ENCODE peak calls at places on chromosomes 7 and 10, in six cellular contexts. O is IMR-90, B is stomach, G is transverse colon, I is testis, C is HCT116. W is an unnamed sample.

GRCh38 chr10:45640049-45640448 is 32.5 kb downstream of the ZFAND4 start:
- DNase-seq in O (no peak), B (no peak), G (no peak), I (no peak), C (no peak), W (no peak)

GRCh38 chr10:125083576-125083920 is 76.8 kb downstream of the CTBP2 start:
- DNase-seq in O (peak; percentile 97), B (peak; percentile 55), G (no peak), I (peak; percentile 40), C (no peak), W (no peak)

GRCh38 chr10:124027306-124028050 is 65.9 kb downstream of the CHST15 start:
- DNase-seq in O (no peak), B (no peak), G (no peak), I (no peak), C (no peak), W (no peak)

GRCh38 chr10:98205351-98205750 is 62.6 kb downstream of the LOXL4 start:
- DNase-seq in O (no peak), B (no peak), G (no peak), I (no peak), C (no peak), W (no peak)

GRCh38 chr7:43779032-43779812 is 20.7 kb downstream of the BLVRA start:
- DNase-seq in O (no peak), B (no peak), G (no peak), I (no peak), C (no peak), W (no peak)

GRCh38 chr10:31769564-31769963 is 159.1 kb downstream of the ARHGAP12 start:
- DNase-seq in O (peak; percentile 87), B (no peak), G (no peak), I (no peak), C (no peak), W (no peak)

GRCh38 chr7:83271212-83272099 is 108.8 kb upstream of the PCLO start:
- DNase-seq in O (peak; percentile 19), B (no peak), G (no peak), I (peak; percentile 22), C (peak; percentile 26), W (no peak)

GRCh38 chr10:70693619-70694286 is 21.4 kb downstream of the ADAMTS14 start:
- DNase-seq in O (peak; percentile 58), B (no peak), G (no peak), I (peak; percentile 22), C (no peak), W (no peak)

GRCh38 chr10:70478191-70479160 is at the start of gene PALD1:
- DNase-seq in O (no peak), B (peak; percentile 44), G (peak; percentile 65), I (peak; percentile 62), C (peak; percentile 48), W (peak; percentile 54)

GRCh38 chr10:32065871-32066270 is 9.6 kb upstream of the KIF5B start:
- DNase-seq in O (peak; percentile 76), B (no peak), G (no peak), I (no peak), C (no peak), W (no peak)

GRCh38 chr10:6259153-6259552 is 56.4 kb downstream of the PFKFB3 start:
- DNase-seq in O (no peak), B (no peak), G (no peak), I (no peak), C (no peak), W (no peak)

GRCh38 chr7:95472521-95473160 is 13.1 kb upstream of the ASB4 start:
- DNase-seq in O (peak; percentile 3), B (no peak), G (no peak), I (no peak), C (no peak), W (no peak)

GRCh38 chr7:157495594-157495993 is 158.8 kb downstream of the DNAJB6 start:
- DNase-seq in O (no peak), B (peak; percentile 20), G (no peak), I (no peak), C (no peak), W (no peak)

GRCh38 chr10:109972372-109973001 is 35.3 kb upstream of the ADD3 start:
- DNase-seq in O (no peak), B (no peak), G (no peak), I (no peak), C (no peak), W (no peak)

GRCh38 chr10:69738071-69738470 is 63.6 kb upstream of the COL13A1 start:
- DNase-seq in O (no peak), B (no peak), G (no peak), I (no peak), C (no peak), W (no peak)

GRCh38 chr7:816751-817671 is 15.3 kb upstream of the SUN1 start:
- DNase-seq in O (no peak), B (no peak), G (peak; percentile 37), I (peak; percentile 28), C (no peak), W (no peak)

GRCh38 chr7:82818091-82818620 is 344.5 kb downstream of the PCLO start:
- DNase-seq in O (no peak), B (no peak), G (no peak), I (no peak), C (no peak), W (no peak)

GRCh38 chr7:105715528-105715927 is 134.2 kb upstream of the EFCAB10 start:
- DNase-seq in O (no peak), B (no peak), G (no peak), I (no peak), C (no peak), W (no peak)

GRCh38 chr7:114298011-114298410 is 116.6 kb upstream of the FOXP2 start:
- DNase-seq in O (no peak), B (no peak), G (no peak), I (no peak), C (no peak), W (no peak)

GRCh38 chr10:89283988-89284475 is 17.8 kb upstream of the IFIT2 start:
- DNase-seq in O (peak; percentile 81), B (no peak), G (peak; percentile 28), I (peak; percentile 65), C (no peak), W (no peak)

GRCh38 chr7:33748793-33749192 is 156.5 kb upstream of the BMPER start:
- DNase-seq in O (no peak), B (no peak), G (no peak), I (peak; percentile 36), C (no peak), W (no peak)

GRCh38 chr7:24756545-24756988 is 697 bp downstream of the GSDME start:
- DNase-seq in O (peak; percentile 53), B (no peak), G (no peak), I (peak; percentile 61), C (no peak), W (no peak)

GRCh38 chr10:29482591-29483421 is 152.0 kb downstream of the SVIL start:
- DNase-seq in O (peak; percentile 76), B (no peak), G (no peak), I (peak; percentile 45), C (no peak), W (no peak)

GRCh38 chr7:64098-64521 is 128.3 kb upstream of the FAM20C start:
- DNase-seq in O (peak; percentile 74), B (peak; percentile 52), G (peak; percentile 53), I (peak; percentile 89), C (peak; percentile 21), W (peak; percentile 27)

GRCh38 chr7:4208586-4208985 is 473.5 kb upstream of the FOXK1 start:
- DNase-seq in O (no peak), B (no peak), G (no peak), I (no peak), C (no peak), W (no peak)

GRCh38 chr7:4210821-4211220 is 471.3 kb upstream of the FOXK1 start:
- DNase-seq in O (no peak), B (no peak), G (no peak), I (no peak), C (no peak), W (no peak)

GRCh38 chr7:4208086-4208485 is 474.0 kb upstream of the FOXK1 start:
- DNase-seq in O (no peak), B (no peak), G (no peak), I (no peak), C (no peak), W (no peak)

GRCh38 chr7:4209966-4210365 is 472.1 kb upstream of the FOXK1 start:
- DNase-seq in O (no peak), B (no peak), G (no peak), I (no peak), C (no peak), W (no peak)

GRCh38 chr7:4209126-4209525 is 473.0 kb upstream of the FOXK1 start:
- DNase-seq in O (no peak), B (no peak), G (no peak), I (no peak), C (no peak), W (no peak)
- H3K9me3 ChIP-seq in O (peaks cover 24% of the 10 kb centered on the region), B (no peaks in the 10 kb centered on the region), G (no peaks in the 10 kb centered on the region), I (no peaks in the 10 kb centered on the region), C (no peaks in the 10 kb centered on the region), W (no peaks in the 10 kb centered on the region)

DNA sequence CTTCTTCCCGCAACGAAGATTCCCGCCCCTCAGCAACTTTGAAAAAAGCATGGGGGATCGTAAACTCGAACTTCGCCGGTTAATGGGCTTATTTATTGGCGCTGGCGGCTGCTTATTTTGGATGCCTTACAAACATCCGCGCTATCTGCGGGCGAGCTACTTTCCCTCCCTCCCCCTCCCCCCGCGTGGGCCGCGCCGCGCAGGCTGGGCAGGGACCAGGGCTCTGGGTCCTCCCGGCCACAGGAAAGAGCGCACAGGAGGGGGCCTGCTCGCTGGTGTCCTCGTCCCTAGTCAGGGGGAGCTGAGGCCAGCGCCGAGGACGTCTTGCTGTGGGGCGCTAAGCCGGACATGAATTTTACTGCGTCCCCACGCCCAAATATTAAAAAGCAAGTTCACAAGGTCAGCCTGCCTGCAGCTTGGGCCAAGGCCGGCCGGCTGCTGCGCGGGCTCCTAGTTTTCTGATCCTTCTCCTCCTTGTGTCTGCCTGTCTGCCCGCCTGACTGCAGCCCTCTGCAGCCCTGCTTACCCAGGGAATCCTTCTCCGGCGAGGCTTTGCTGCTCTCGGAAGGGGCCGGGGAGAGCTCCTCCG is 1.2 kb downstream of the HOXA10 start:
- DNase-seq in O (no peak), B (peak; percentile 20), G (peak; percentile 80), I (no peak), C (no peak), W (peak; percentile 89)
- TF ChIP-seq POLR2A in O (no peak), B (no peak), G (peak; percentile 60), I (no peak), C (peak; percentile 17), W (peak; percentile 68)

DNA sequence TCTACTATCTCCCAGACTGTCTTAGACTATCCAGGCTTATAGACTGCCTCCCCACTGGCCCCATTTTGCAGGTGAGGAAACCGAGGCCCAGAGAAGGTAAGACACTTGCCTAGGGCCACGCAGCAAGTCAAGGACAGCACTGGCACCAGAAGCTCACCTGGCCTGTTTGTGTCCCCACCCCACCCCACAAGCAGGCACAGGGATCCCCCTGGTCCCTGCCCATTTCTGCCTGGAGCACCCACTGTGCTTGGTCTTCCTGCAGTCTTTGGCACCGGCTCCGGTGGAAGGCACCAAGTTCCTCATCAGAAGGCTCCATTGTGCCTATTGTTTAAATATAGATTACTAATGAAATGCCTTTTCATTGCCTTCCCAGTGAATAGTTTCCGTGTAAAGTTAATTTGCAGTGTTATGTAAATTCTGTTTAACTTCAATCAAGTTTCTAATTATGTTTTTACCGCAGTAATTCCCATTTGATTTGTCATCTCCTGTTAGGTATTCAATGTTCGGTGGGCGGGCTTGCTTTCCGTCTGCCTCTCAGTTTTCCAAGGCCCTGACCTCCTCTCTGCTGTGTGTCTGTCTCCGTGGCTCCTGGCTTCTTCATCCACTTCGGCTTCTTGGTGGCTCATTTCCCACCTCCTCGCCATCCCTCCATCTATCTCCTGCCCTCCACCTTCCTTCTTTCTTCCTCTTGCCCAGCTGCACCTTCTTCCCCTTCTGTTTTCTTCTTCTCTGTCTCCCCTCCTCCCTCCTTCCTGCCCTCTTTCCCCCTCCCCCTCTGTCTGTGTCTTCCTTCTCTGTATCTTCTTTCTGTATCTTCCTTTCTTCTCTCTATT is 75.8 kb downstream of the ZMIZ1 start:
- DNase-seq in O (no peak), B (peak; percentile 45), G (no peak), I (no peak), C (no peak), W (no peak)
- H3K4me1 ChIP-seq in O (peaks cover 69% of the 10 kb centered on the region), B (peaks cover 99% of the 10 kb centered on the region), G (peaks cover 54% of the 10 kb centered on the region), I (peaks cover 46% of the 10 kb centered on the region), C (peaks cover 21% of the 10 kb centered on the region), W (peaks cover 43% of the 10 kb centered on the region)

GRCh38 chr7:64485623-64486022 is 77.2 kb downstream of the ZNF680 start:
- DNase-seq in O (no peak), B (no peak), G (no peak), I (no peak), C (no peak), W (no peak)
- H3K9me3 ChIP-seq in O (peaks cover 6% of the 10 kb centered on the region), B (no peaks in the 10 kb centered on the region), G (peaks cover 5% of the 10 kb centered on the region), I (no peaks in the 10 kb centered on the region), C (no peaks in the 10 kb centered on the region), W (no peaks in the 10 kb centered on the region)